ENCODE peak calls at places on chromosomes 16 and 17, in six cellular contexts. R is H9, C is H1, A is mesenchymal stem cell, W is neuronal stem cell, N is IMR-90. F is an unnamed sample.
A peak's percentile ranks its signal among the peaks of the same experiment; 100 is the strongest.

GRCh38 chr17:13594762-13595697 is 6.7 kb downstream of the HS3ST3A1 start:
- DNase-seq in N (peak; percentile 89), C (peak; percentile 80), A (peak; percentile 86), R (peak; percentile 85), W (peak; percentile 85), F (peak; percentile 92)

GRCh38 chr16:53504161-53504663 is 1.2 kb upstream of the AKTIP start:
- DNase-seq in W (no peak), C (no peak), N (peak; percentile 31), R (no peak), A (no peak), F (peak; percentile 61)

GRCh38 chr17:4335185-4335584 is 31.3 kb downstream of the UBE2G1 start:
- DNase-seq in W (no peak), A (no peak), N (no peak), C (no peak), R (no peak), F (no peak)

GRCh38 chr16:49023095-49023494 is 258.5 kb downstream of the CBLN1 start:
- DNase-seq in R (no peak), W (no peak), A (no peak), C (no peak), N (peak; percentile 39), F (no peak)

GRCh38 chr17:43880420-43880991 is 26.8 kb downstream of the MPP2 start:
- DNase-seq in N (no peak), W (peak; percentile 33), A (peak; percentile 26), C (peak; percentile 86), R (peak; percentile 80), F (peak; percentile 55)

GRCh38 chr16:49183911-49184310 is 97.7 kb downstream of the CBLN1 start:
- DNase-seq in N (no peak), A (no peak), W (peak; percentile 15), C (peak; percentile 85), R (peak; percentile 73), F (peak; percentile 64)

GRCh38 chr16:959232-960040 is 11.3 kb downstream of the LMF1 start:
- DNase-seq in C (no peak), A (no peak), N (no peak), R (no peak), W (no peak), F (no peak)

GRCh38 chr16:11679250-11679649 is 11.0 kb downstream of the SNN start:
- DNase-seq in R (no peak), N (no peak), C (no peak), W (no peak), A (no peak), F (no peak)

GRCh38 chr16:23509763-23510153 is 536 bp downstream of the GGA2 start:
- DNase-seq in C (peak; percentile 54), W (peak; percentile 44), A (peak; percentile 68), N (peak; percentile 39), R (no peak), F (peak; percentile 49)

GRCh38 chr17:17060930-17061329 is 18.7 kb downstream of the MPRIP start:
- DNase-seq in W (no peak), R (peak; percentile 24), A (no peak), N (no peak), C (no peak), F (no peak)

GRCh38 chr17:8885968-8886674 is 18.6 kb upstream of the PIK3R6 start:
- DNase-seq in R (peak; percentile 84), C (no peak), A (no peak), N (no peak), W (no peak), F (peak; percentile 32)

GRCh38 chr17:55248077-55248476 is 16.7 kb upstream of the HLF start:
- DNase-seq in W (no peak), N (no peak), C (no peak), R (no peak), A (no peak), F (no peak)

GRCh38 chr16:74153773-74154172 is 142.8 kb upstream of the PSMD7 start:
- DNase-seq in W (no peak), N (no peak), R (no peak), A (no peak), C (no peak), F (no peak)

GRCh38 chr17:80253631-80254395 is 6.8 kb upstream of the RNF213 start:
- DNase-seq in A (no peak), R (no peak), N (no peak), W (no peak), C (no peak), F (no peak)

GRCh38 chr17:45123930-45124796 is 8.2 kb downstream of the PLCD3 start:
- DNase-seq in N (peak; percentile 91), C (no peak), W (no peak), A (peak; percentile 94), R (peak; percentile 75), F (peak; percentile 81)

GRCh38 chr17:42118545-42118944 is 2.6 kb downstream of the KAT2A start:
- DNase-seq in A (peak; percentile 37), R (peak; percentile 64), N (peak; percentile 25), W (no peak), C (peak; percentile 66), F (peak; percentile 57)

GRCh38 chr17:49968380-49969133 is 433 bp upstream of the DLX4 start:
- DNase-seq in C (peak; percentile 96), N (peak; percentile 39), R (peak; percentile 97), A (peak; percentile 80), W (no peak), F (peak; percentile 93)

GRCh38 chr17:7218166-7218565 is 1.5 kb downstream of the DLG4 start:
- DNase-seq in W (no peak), R (no peak), N (no peak), C (no peak), A (no peak), F (no peak)

GRCh38 chr16:88022076-88023042 is 71.1 kb downstream of the BANP start:
- DNase-seq in R (no peak), N (no peak), C (no peak), A (no peak), W (no peak), F (peak; percentile 22)

GRCh38 chr17:66964083-66964771 is at the start of gene CACNG4:
- DNase-seq in A (no peak), R (no peak), C (peak; percentile 73), N (no peak), W (no peak), F (peak; percentile 62)

GRCh38 chr17:66960623-66961022 is 3.9 kb upstream of the CACNG4 start:
- DNase-seq in A (no peak), R (no peak), C (no peak), N (no peak), W (no peak), F (no peak)

GRCh38 chr17:66964930-66965800 is 658 bp downstream of the CACNG4 start:
- DNase-seq in N (no peak), C (peak; percentile 85), W (no peak), A (no peak), R (peak; percentile 90), F (peak; percentile 80)

GRCh38 chr17:66965801-66966528 is 1.5 kb downstream of the CACNG4 start:
- DNase-seq in A (no peak), N (no peak), R (peak; percentile 73), W (no peak), C (peak; percentile 60), F (peak; percentile 69)

GRCh38 chr17:66963521-66964082 is 905 bp upstream of the CACNG4 start:
- DNase-seq in N (no peak), C (no peak), W (no peak), A (no peak), R (peak; percentile 65), F (peak; percentile 21)
- H2BK120ac ChIP-seq in N (no peak overlapping the region), C (no peak overlapping the region), W (no peak overlapping the region), A (no peak overlapping the region), R (no peak overlapping the region), F (no peak overlapping the region)

GRCh38 chr16:3643095-3643730 is 11.3 kb upstream of the DNASE1 start:
- DNase-seq in A (no peak), R (no peak), C (peak; percentile 43), N (no peak), W (no peak), F (no peak)
- H3K18ac ChIP-seq in A (no peak overlapping the region), R (no peak overlapping the region), C (no peak overlapping the region), N (no peak overlapping the region), W (no peak overlapping the region), F (no peak overlapping the region)

DNA sequence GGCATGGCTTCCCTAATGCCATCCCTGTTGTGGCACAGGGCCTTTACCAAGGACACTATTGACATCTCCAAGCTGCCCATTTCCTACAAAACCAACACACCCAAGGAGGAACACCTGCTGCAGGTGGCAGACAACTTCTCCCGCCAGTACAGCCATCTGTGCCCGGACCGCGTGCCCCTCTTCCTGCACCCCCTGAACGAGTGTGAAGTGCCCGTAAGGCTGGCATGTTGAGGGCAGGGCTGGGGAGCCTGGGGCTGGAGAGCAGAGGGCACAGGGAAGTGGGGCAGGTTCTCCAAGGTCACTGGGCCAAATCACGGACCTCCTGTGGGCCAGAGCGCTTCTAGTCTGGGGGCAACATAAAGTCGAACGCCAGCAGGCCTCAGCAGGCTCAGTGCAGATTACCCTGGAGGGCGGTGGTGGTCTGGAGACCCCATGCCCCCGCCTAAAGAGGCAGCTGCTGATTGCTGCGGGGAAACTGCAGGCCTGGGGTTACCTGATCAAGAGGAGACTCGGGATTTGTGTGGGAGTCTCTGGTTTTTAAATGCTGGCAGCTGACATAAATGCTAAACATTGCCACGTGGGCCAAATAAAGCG is 4.3 kb downstream of the DRC7 start:
- DNase-seq in C (no peak), N (no peak), W (no peak), R (no peak), A (no peak), F (no peak)
- H2BK120ac ChIP-seq in C (no peak overlapping the region), N (no peak overlapping the region), W (peak overlapping the region; percentile 24), R (no peak overlapping the region), A (no peak overlapping the region), F (no peak overlapping the region)

GRCh38 chr17:2095536-2095910 is 40.6 kb downstream of the HIC1 start:
- DNase-seq in C (no peak), N (no peak), R (no peak), A (no peak), W (no peak), F (peak; percentile 41)
- H3K18ac ChIP-seq in C (no peak overlapping the region), N (no peak overlapping the region), R (no peak overlapping the region), A (peak overlapping the region; percentile 68), W (peak overlapping the region; percentile 42), F (no peak overlapping the region)

DNA sequence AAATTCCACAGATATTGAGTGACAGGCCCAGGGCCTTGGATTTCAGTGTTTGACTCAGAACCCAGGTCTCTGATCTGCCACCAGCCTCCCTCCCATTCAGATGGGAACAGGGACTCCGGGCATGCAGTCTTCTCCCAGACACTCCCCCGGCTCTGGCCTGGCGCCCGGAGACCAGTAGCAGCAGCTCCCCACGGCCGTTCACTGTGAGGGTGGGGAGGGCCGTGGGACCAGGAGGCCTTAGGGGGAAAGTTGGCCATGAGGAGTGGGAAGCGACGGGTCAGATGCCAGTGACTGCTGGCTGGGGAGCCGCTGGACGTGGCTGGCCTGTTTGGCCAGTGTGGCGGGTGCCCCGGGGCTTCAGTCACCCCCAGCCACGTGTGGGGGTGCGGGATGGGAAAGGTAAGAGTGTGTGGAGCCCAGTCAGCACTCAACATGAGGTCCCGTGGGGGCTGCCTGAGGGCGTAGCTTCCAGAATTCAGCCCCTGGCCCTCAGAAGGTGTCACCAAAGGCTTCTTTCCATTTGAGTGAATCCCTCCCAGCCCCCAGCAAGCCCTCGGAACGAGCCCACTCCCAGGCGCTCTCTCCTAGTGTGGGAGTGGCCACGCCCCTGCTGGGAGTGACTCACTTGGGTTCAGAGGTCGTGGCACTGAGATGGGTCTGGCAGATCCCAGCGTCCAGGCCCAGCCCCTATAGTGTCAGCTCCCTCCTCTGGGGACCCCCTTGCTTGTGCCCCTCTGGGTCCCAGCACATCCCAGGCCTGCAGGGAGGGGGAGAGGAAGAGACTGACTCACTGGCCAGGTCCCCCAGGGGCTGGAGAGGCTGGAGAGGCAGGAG is 309.4 kb downstream of the SEC14L1 start:
- DNase-seq in N (peak; percentile 72), W (peak; percentile 87), A (peak; percentile 89), R (peak; percentile 84), C (peak; percentile 78), F (peak; percentile 90)
- H2BK120ac ChIP-seq in N (peak overlapping the region; percentile 66), W (peak overlapping the region; percentile 99), A (no peak overlapping the region), R (no peak overlapping the region), C (peak overlapping the region; percentile 35), F (no peak overlapping the region)

F was measured in mesendoderm.